ENCODE peak calls at places on chromosomes 7 and 10, in six cellular contexts. W, P, Q, Z, H and J are unnamed samples.

GRCh38 chr7:22639400-22639799 is 87.6 kb upstream of the IL6 start:
- DNase-seq in Z (peak; percentile 25), Q (no peak), P (no peak), H (no peak), W (no peak), J (no peak)

GRCh38 chr7:87574630-87575029 is 26.1 kb downstream of the ABCB1 start:
- DNase-seq in W (no peak), Q (no peak), H (no peak), P (no peak), Z (peak; percentile 73), J (no peak)

GRCh38 chr10:60186315-60187071 is 203.2 kb downstream of the ANK3 start:
- DNase-seq in Q (no peak), Z (peak; percentile 16), W (no peak), P (no peak), H (peak; percentile 63), J (no peak)

GRCh38 chr7:116325517-116325916 is 115.2 kb downstream of the TES start:
- DNase-seq in Q (no peak), H (no peak), W (no peak), P (no peak), Z (no peak), J (no peak)

GRCh38 chr7:80722596-80723141 is 84.2 kb downstream of the CD36 start:
- DNase-seq in Z (peak; percentile 100), W (no peak), H (peak; percentile 84), P (no peak), Q (no peak), J (no peak)

GRCh38 chr10:94546058-94546595 is 539 bp downstream of the HELLS start:
- DNase-seq in P (no peak), W (no peak), Z (peak; percentile 25), H (no peak), Q (peak; percentile 55), J (no peak)

GRCh38 chr7:48938539-48938938 is 14.2 kb downstream of the CDC14C start:
- DNase-seq in Z (peak; percentile 85), Q (no peak), H (peak; percentile 62), P (no peak), W (no peak), J (no peak)

GRCh38 chr7:72283309-72283708 is 128.8 kb downstream of the CALN1 start:
- DNase-seq in Z (no peak), P (no peak), H (no peak), Q (no peak), W (no peak), J (no peak)

GRCh38 chr7:81482600-81483186 is 287.2 kb downstream of the HGF start:
- DNase-seq in P (no peak), H (no peak), W (no peak), Q (peak; percentile 35), Z (peak; percentile 56), J (no peak)

GRCh38 chr7:50653116-50653854 is 88.1 kb upstream of the DDC start:
- DNase-seq in P (no peak), Z (peak; percentile 86), H (peak; percentile 77), Q (no peak), W (no peak), J (no peak)

GRCh38 chr7:116988363-116988989 is 35.2 kb downstream of the ST7 start:
- DNase-seq in H (no peak), P (no peak), Q (peak; percentile 39), W (no peak), Z (peak; percentile 20), J (no peak)

GRCh38 chr10:23094786-23095403 is 484 bp upstream of the MSRB2 start:
- DNase-seq in W (no peak), Z (peak; percentile 37), H (no peak), Q (no peak), P (no peak), J (no peak)

GRCh38 chr10:98224509-98224908 is 43.5 kb downstream of the LOXL4 start:
- DNase-seq in H (no peak), W (no peak), P (no peak), Q (no peak), Z (peak; percentile 34), J (no peak)

GRCh38 chr10:58016614-58017013 is 251.1 kb downstream of the IPMK start:
- DNase-seq in Q (no peak), P (no peak), H (no peak), W (no peak), Z (no peak), J (no peak)

GRCh38 chr10:58013406-58013805 is 254.3 kb downstream of the IPMK start:
- DNase-seq in W (no peak), H (no peak), P (no peak), Z (no peak), Q (no peak), J (no peak)

GRCh38 chr10:58014436-58014835 is 253.3 kb downstream of the IPMK start:
- DNase-seq in W (no peak), Q (no peak), P (no peak), H (no peak), Z (no peak), J (no peak)

GRCh38 chr10:58019863-58020537 is 247.7 kb downstream of the IPMK start:
- DNase-seq in Z (no peak), W (no peak), P (no peak), Q (no peak), H (no peak), J (no peak)

DNA sequence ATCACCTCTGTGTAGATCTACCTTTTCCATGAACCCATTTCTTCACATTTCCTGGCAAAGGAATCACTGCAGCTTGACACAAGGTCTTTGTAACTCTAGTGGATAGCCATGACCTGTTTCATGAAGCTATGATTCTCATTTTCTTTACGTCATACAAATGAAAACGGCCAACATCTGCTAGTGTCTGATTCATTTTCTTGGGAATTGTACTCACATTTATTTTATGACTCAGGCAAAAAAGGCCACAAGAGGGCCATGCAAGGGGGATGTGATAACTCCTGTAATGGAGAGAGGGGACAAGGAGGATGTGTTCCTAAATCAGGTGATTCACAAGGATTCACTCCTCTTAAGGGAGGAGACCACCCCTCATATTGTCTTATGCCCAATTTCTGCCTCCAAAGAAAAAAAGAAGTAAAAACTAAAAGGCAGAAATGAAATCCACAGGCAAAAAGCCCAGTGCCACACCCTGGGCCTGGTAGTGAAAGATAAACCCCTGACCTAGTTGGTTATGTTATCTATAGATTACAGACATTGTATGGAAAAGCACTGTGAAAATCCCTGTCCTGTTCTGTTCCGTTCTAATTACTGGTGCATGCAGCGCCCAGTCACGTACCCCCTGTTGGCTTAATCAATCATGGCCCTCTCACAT is 249.9 kb downstream of the IPMK start:
- DNase-seq in Z (peak; percentile 98), P (no peak), H (no peak), Q (no peak), W (no peak), J (no peak)
- TF ChIP-seq CTCF in Z (peak; percentile 39), P (no peak), H (no peak), Q (peak; percentile 49), W (no peak), J (no peak)

GRCh38 chr10:121891103-121891502 is 36.7 kb downstream of the ATE1 start:
- DNase-seq in H (no peak), Q (no peak), P (no peak), Z (no peak), W (no peak), J (no peak)

GRCh38 chr10:121889212-121889611 is 38.6 kb downstream of the ATE1 start:
- DNase-seq in W (no peak), Q (no peak), P (no peak), H (no peak), Z (no peak), J (no peak)

GRCh38 chr10:121886181-121886580 is 41.6 kb downstream of the ATE1 start:
- DNase-seq in P (no peak), W (no peak), Z (no peak), H (no peak), Q (no peak), J (no peak)

DNA sequence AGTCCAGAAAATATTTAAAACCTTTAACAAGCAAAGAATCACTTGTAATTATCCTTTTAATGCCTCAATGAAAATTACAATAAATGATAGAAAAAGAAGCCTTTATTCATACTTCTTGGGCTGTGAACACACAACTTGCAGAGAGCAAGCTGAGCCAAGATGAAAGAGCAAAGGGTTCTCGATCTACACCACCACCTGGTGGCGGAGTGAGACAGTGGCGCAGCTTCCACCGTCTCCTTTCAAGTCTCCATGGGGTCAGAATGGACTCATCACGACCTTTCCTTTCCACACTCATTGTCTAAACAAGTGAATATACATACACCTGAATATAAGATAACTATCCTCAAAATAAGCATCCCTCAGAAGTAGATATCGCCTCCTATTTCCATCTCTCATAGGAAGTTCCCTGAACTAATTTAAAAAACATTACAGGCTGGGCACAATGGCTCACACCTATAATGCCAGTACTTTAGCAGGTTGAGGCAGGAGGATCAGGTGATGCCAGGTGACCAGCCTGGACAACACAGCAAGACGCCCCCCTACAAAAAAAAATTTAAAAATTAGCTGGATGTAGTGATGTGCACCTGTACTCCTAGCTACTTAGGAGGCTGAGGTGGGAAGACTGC is 40.7 kb downstream of the ATE1 start:
- DNase-seq in H (no peak), Z (peak; percentile 73), Q (peak; percentile 69), W (peak; percentile 53), P (peak; percentile 10), J (peak; percentile 20)
- TF ChIP-seq CTCF in H (peak; percentile 49), Z (peak; percentile 84), Q (peak; percentile 70), W (peak; percentile 90), P (peak; percentile 65), J (peak; percentile 54)

GRCh38 chr10:74738985-74739567 is 87.3 kb upstream of the KAT6B start:
- DNase-seq in Z (peak; percentile 21), P (peak; percentile 4), Q (no peak), H (no peak), W (no peak), J (peak; percentile 29)
- TF ChIP-seq CTCF in Z (peak; percentile 40), P (no peak), Q (peak; percentile 22), H (no peak), W (no peak), J (peak; percentile 30)

GRCh38 chr10:58064714-58065528 is 202.8 kb downstream of the IPMK start:
- DNase-seq in P (no peak), H (no peak), W (no peak), Q (peak; percentile 43), Z (peak; percentile 65), J (no peak)
- TF ChIP-seq CTCF in P (no peak), H (no peak), W (peak; percentile 84), Q (peak; percentile 84), Z (peak; percentile 86), J (peak; percentile 39)

GRCh38 chr7:45391618-45392451 is 182.3 kb upstream of the ADCY1 start:
- DNase-seq in H (no peak), Z (no peak), Q (peak; percentile 23), W (no peak), P (no peak), J (no peak)
- TF ChIP-seq CTCF in H (no peak), Z (no peak), Q (no peak), W (no peak), P (no peak), J (no peak)

GRCh38 chr7:85454904-85455303 is 268.0 kb upstream of the SEMA3D start:
- DNase-seq in H (no peak), Z (no peak), P (no peak), Q (no peak), W (no peak), J (no peak)

GRCh38 chr7:85457911-85458310 is 271.1 kb upstream of the SEMA3D start:
- DNase-seq in P (no peak), Q (no peak), Z (no peak), H (no peak), W (no peak), J (no peak)

GRCh38 chr7:85452674-85453073 is 265.8 kb upstream of the SEMA3D start:
- DNase-seq in Q (no peak), W (no peak), P (no peak), Z (no peak), H (no peak), J (no peak)

GRCh38 chr7:85456254-85456653 is 269.4 kb upstream of the SEMA3D start:
- DNase-seq in P (no peak), Q (no peak), H (no peak), Z (no peak), W (no peak), J (no peak)
- TF ChIP-seq CTCF in P (no peak), Q (no peak), H (no peak), Z (no peak), W (no peak), J (no peak)

GRCh38 chr7:36132025-36132424 is 21.0 kb upstream of the EEPD1 start:
- DNase-seq in H (no peak), Q (no peak), Z (no peak), W (no peak), P (no peak), J (no peak)
- TF ChIP-seq CTCF in H (no peak), Q (no peak), Z (no peak), W (no peak), P (no peak), J (no peak)